ENCODE peak calls at places on chromosomes 1 and 21, in seven cellular contexts. Q is anterior cingulate cortex; J is B cell; T is heart right ventricle; O is activated naive CD8-positive, alpha-beta T cell treated with anti-CD3 and anti-CD28 coated beads, Interleukin-2, amount 50 U/mL, for 24 hours; Z is Right ventricle myocardium inferior; P is AG09309. S is an unnamed sample.

GRCh38 chr1:175481126-175482071 is 262.0 kb downstream of the TNR start:
- DNase-seq in Q (no peak), J (no peak), T (no peak), O (no peak), Z (no peak), P (no peak), S (no peak)

GRCh38 chr1:178183796-178184195 is 89.9 kb downstream of the RASAL2 start:
- DNase-seq in Q (no peak), J (no peak), T (no peak), O (no peak), Z (no peak), P (no peak), S (no peak)

GRCh38 chr1:60103186-60103585 is 29.6 kb upstream of the C1orf87 start:
- DNase-seq in Q (no peak), J (no peak), T (no peak), O (no peak), Z (no peak), P (no peak), S (no peak)

GRCh38 chr1:111489604-111490003 is 13.8 kb downstream of the ADORA3 start:
- DNase-seq in Q (no peak), J (no peak), T (no peak), O (no peak), Z (no peak), P (no peak), S (peak)

GRCh38 chr1:194570449-194570848 is 1384.0 kb upstream of the B3GALT2 start:
- DNase-seq in Q (no peak), J (no peak), T (no peak), O (no peak), Z (no peak), P (no peak), S (no peak)

GRCh38 chr1:15835205-15835740 is 12.2 kb upstream of the SPEN start:
- DNase-seq in Q (no peak), J (peak), T (no peak), O (no peak), Z (peak), P (no peak), S (no peak)

GRCh38 chr1:36350659-36351171 is 27.3 kb upstream of the EVA1B start:
- DNase-seq in Q (no peak), J (no peak), T (no peak), O (peak), Z (no peak), P (no peak), S (peak)

GRCh38 chr1:48043524-48043923 is 46.3 kb upstream of the TRABD2B start:
- DNase-seq in Q (no peak), J (no peak), T (no peak), O (no peak), Z (no peak), P (no peak), S (no peak)

GRCh38 chr1:207031632-207032258 is 811 bp downstream of the C1orf116 start:
- DNase-seq in Q (no peak), J (no peak), T (no peak), O (no peak), Z (no peak), P (no peak), S (no peak)

GRCh38 chr1:233605205-233605604 is 8.7 kb upstream of the KCNK1 start:
- DNase-seq in Q (no peak), J (no peak), T (no peak), O (no peak), Z (no peak), P (peak), S (no peak)

GRCh38 chr1:225700889-225701465 is 48.1 kb upstream of the ENAH start:
- DNase-seq in Q (no peak), J (no peak), T (no peak), O (no peak), Z (no peak), P (no peak), S (no peak)

GRCh38 chr1:172826096-172826741 is 167.3 kb downstream of the FASLG start:
- DNase-seq in Q (no peak), J (no peak), T (no peak), O (no peak), Z (no peak), P (peak), S (peak)

GRCh38 chr1:150362721-150363425 is 1.1 kb upstream of the RPRD2 start:
- DNase-seq in Q (no peak), J (no peak), T (no peak), O (no peak), Z (no peak), P (no peak), S (peak)

GRCh38 chr1:176843352-176844297 is 320.9 kb downstream of the ASTN1 start:
- DNase-seq in Q (no peak), J (no peak), T (no peak), O (no peak), Z (no peak), P (peak), S (peak)

GRCh38 chr1:240320645-240321044 is 229.0 kb downstream of the FMN2 start:
- DNase-seq in Q (no peak), J (no peak), T (no peak), O (no peak), Z (no peak), P (no peak), S (no peak)

GRCh38 chr1:171061425-171062143 is 29.1 kb upstream of the FMO3 start:
- DNase-seq in Q (no peak), J (no peak), T (no peak), O (no peak), Z (no peak), P (no peak), S (no peak)

GRCh38 chr1:203291201-203292096 is 13.9 kb upstream of the BTG2 start:
- DNase-seq in Q (no peak), J (no peak), T (no peak), O (no peak), Z (no peak), P (no peak), S (peak)

GRCh38 chr21:39518055-39518844 is 66.5 kb downstream of the SH3BGR start:
- DNase-seq in Q (peak), J (peak), T (no peak), O (peak), Z (no peak), P (peak), S (peak)

GRCh38 chr1:93339171-93339697 is 6.5 kb upstream of the DR1 start:
- DNase-seq in Q (no peak), J (no peak), T (no peak), O (no peak), Z (no peak), P (no peak), S (no peak)

GRCh38 chr1:181089777-181090505 is 1.4 kb downstream of the IER5 start:
- DNase-seq in Q (peak), J (peak), T (peak), O (peak), Z (peak), P (no peak), S (peak)

GRCh38 chr1:17765444-17766411 is 10.6 kb downstream of the ACTL8 start:
- DNase-seq in Q (no peak), J (no peak), T (no peak), O (no peak), Z (no peak), P (peak), S (no peak)

GRCh38 chr21:22725436-22725835 is 1727.2 kb downstream of the NCAM2 start:
- DNase-seq in Q (no peak), J (no peak), T (no peak), O (no peak), Z (no peak), P (no peak), S (no peak)

S was measured in Ammon's horn.